ENCODE peak calls at places on chromosomes 3 and 15, in seven cellular contexts. One of them, this sample, is unnamed.

GRCh38 chr3:25885544-25885943 is 95.7 kb downstream of the OXSM start:
- DNase-seq in renal cortical epithelial cell: peak; percentile 91
- DNase-seq in erythroblast: no peak
- DNase-seq in colonic mucosa: no peak
- DNase-seq in NCI-H524 treated with DMSO at 0.1 percent for 48 hours: no peak
- DNase-seq in activated CD4-positive, alpha-beta memory T cell treated with anti-CD3 and anti-CD28 coated beads, Interleukin-2, amount 10 ng/mL, durations not matched to agents 7 days and 5 days: no peak
- DNase-seq in A673: no peak
- DNase-seq in this sample: no peak

GRCh38 chr15:47792231-47792630 is 74.9 kb downstream of the SEMA6D start:
- DNase-seq in NCI-H524 treated with DMSO at 0.1 percent for 48 hours: no peak
- DNase-seq in renal cortical epithelial cell: no peak
- DNase-seq in activated CD4-positive, alpha-beta memory T cell treated with anti-CD3 and anti-CD28 coated beads, Interleukin-2, amount 10 ng/mL, durations not matched to agents 7 days and 5 days: no peak
- DNase-seq in colonic mucosa: no peak
- DNase-seq in A673: no peak
- DNase-seq in erythroblast: no peak
- DNase-seq in this sample: no peak

GRCh38 chr3:55501905-55502304 is 14.8 kb upstream of the WNT5A start:
- DNase-seq in A673: no peak
- DNase-seq in activated CD4-positive, alpha-beta memory T cell treated with anti-CD3 and anti-CD28 coated beads, Interleukin-2, amount 10 ng/mL, durations not matched to agents 7 days and 5 days: no peak
- DNase-seq in renal cortical epithelial cell: no peak
- DNase-seq in erythroblast: no peak
- DNase-seq in colonic mucosa: no peak
- DNase-seq in NCI-H524 treated with DMSO at 0.1 percent for 48 hours: no peak
- DNase-seq in this sample: no peak

GRCh38 chr3:129031476-129032215 is 28.9 kb upstream of the GP9 start:
- DNase-seq in activated CD4-positive, alpha-beta memory T cell treated with anti-CD3 and anti-CD28 coated beads, Interleukin-2, amount 10 ng/mL, durations not matched to agents 7 days and 5 days: no peak
- DNase-seq in colonic mucosa: no peak
- DNase-seq in renal cortical epithelial cell: no peak
- DNase-seq in A673: no peak
- DNase-seq in NCI-H524 treated with DMSO at 0.1 percent for 48 hours: no peak
- DNase-seq in erythroblast: no peak
- DNase-seq in this sample: no peak

GRCh38 chr15:52144656-52145055 is 32.1 kb upstream of the BCL2L10 start:
- DNase-seq in colonic mucosa: no peak
- DNase-seq in NCI-H524 treated with DMSO at 0.1 percent for 48 hours: no peak
- DNase-seq in A673: peak; percentile 29
- DNase-seq in renal cortical epithelial cell: peak; percentile 27
- DNase-seq in erythroblast: no peak
- DNase-seq in activated CD4-positive, alpha-beta memory T cell treated with anti-CD3 and anti-CD28 coated beads, Interleukin-2, amount 10 ng/mL, durations not matched to agents 7 days and 5 days: no peak
- DNase-seq in this sample: no peak

GRCh38 chr3:157865449-157865862 is 240.8 kb downstream of the SHOX2 start:
- DNase-seq in A673: peak; percentile 59
- DNase-seq in erythroblast: peak; percentile 61
- DNase-seq in renal cortical epithelial cell: no peak
- DNase-seq in colonic mucosa: peak; percentile 44
- DNase-seq in activated CD4-positive, alpha-beta memory T cell treated with anti-CD3 and anti-CD28 coated beads, Interleukin-2, amount 10 ng/mL, durations not matched to agents 7 days and 5 days: peak; percentile 50
- DNase-seq in NCI-H524 treated with DMSO at 0.1 percent for 48 hours: no peak
- DNase-seq in this sample: peak; percentile 66

GRCh38 chr3:16512435-16513140 is 911 bp downstream of the RFTN1 start:
- DNase-seq in renal cortical epithelial cell: no peak
- DNase-seq in erythroblast: peak; percentile 27
- DNase-seq in A673: no peak
- DNase-seq in NCI-H524 treated with DMSO at 0.1 percent for 48 hours: no peak
- DNase-seq in activated CD4-positive, alpha-beta memory T cell treated with anti-CD3 and anti-CD28 coated beads, Interleukin-2, amount 10 ng/mL, durations not matched to agents 7 days and 5 days: peak; percentile 64
- DNase-seq in colonic mucosa: peak; percentile 36
- DNase-seq in this sample: peak; percentile 75

GRCh38 chr3:170751083-170751893 is 118.7 kb downstream of the RPL22L1 start:
- DNase-seq in colonic mucosa: peak; percentile 40
- DNase-seq in A673: peak; percentile 91
- DNase-seq in renal cortical epithelial cell: peak; percentile 96
- DNase-seq in activated CD4-positive, alpha-beta memory T cell treated with anti-CD3 and anti-CD28 coated beads, Interleukin-2, amount 10 ng/mL, durations not matched to agents 7 days and 5 days: no peak
- DNase-seq in NCI-H524 treated with DMSO at 0.1 percent for 48 hours: no peak
- DNase-seq in erythroblast: peak; percentile 15
- DNase-seq in this sample: no peak

GRCh38 chr3:43286886-43287301 is 554 bp downstream of the SNRK start:
- DNase-seq in activated CD4-positive, alpha-beta memory T cell treated with anti-CD3 and anti-CD28 coated beads, Interleukin-2, amount 10 ng/mL, durations not matched to agents 7 days and 5 days: peak; percentile 38
- DNase-seq in NCI-H524 treated with DMSO at 0.1 percent for 48 hours: no peak
- DNase-seq in erythroblast: peak; percentile 75
- DNase-seq in renal cortical epithelial cell: peak; percentile 14
- DNase-seq in A673: peak; percentile 6
- DNase-seq in colonic mucosa: peak; percentile 32
- DNase-seq in this sample: no peak

GRCh38 chr15:67861983-67862382 is 22.1 kb upstream of the RNU6-1 start:
- DNase-seq in A673: no peak
- DNase-seq in NCI-H524 treated with DMSO at 0.1 percent for 48 hours: no peak
- DNase-seq in renal cortical epithelial cell: no peak
- DNase-seq in activated CD4-positive, alpha-beta memory T cell treated with anti-CD3 and anti-CD28 coated beads, Interleukin-2, amount 10 ng/mL, durations not matched to agents 7 days and 5 days: no peak
- DNase-seq in colonic mucosa: no peak
- DNase-seq in erythroblast: no peak
- DNase-seq in this sample: no peak

GRCh38 chr15:47355759-47356158 is 361.5 kb upstream of the SEMA6D start:
- DNase-seq in renal cortical epithelial cell: no peak
- DNase-seq in A673: no peak
- DNase-seq in erythroblast: no peak
- DNase-seq in NCI-H524 treated with DMSO at 0.1 percent for 48 hours: no peak
- DNase-seq in activated CD4-positive, alpha-beta memory T cell treated with anti-CD3 and anti-CD28 coated beads, Interleukin-2, amount 10 ng/mL, durations not matched to agents 7 days and 5 days: no peak
- DNase-seq in colonic mucosa: no peak
- DNase-seq in this sample: no peak

GRCh38 chr3:75768303-75769017 is 16.9 kb downstream of the ZNF717 start:
- DNase-seq in NCI-H524 treated with DMSO at 0.1 percent for 48 hours: no peak
- DNase-seq in erythroblast: no peak
- DNase-seq in renal cortical epithelial cell: no peak
- DNase-seq in colonic mucosa: no peak
- DNase-seq in activated CD4-positive, alpha-beta memory T cell treated with anti-CD3 and anti-CD28 coated beads, Interleukin-2, amount 10 ng/mL, durations not matched to agents 7 days and 5 days: no peak
- DNase-seq in A673: no peak
- DNase-seq in this sample: no peak

GRCh38 chr15:66647358-66647757 is 54.7 kb upstream of the SMAD6 start:
- DNase-seq in A673: peak; percentile 59
- DNase-seq in activated CD4-positive, alpha-beta memory T cell treated with anti-CD3 and anti-CD28 coated beads, Interleukin-2, amount 10 ng/mL, durations not matched to agents 7 days and 5 days: no peak
- DNase-seq in erythroblast: no peak
- DNase-seq in colonic mucosa: no peak
- DNase-seq in renal cortical epithelial cell: no peak
- DNase-seq in NCI-H524 treated with DMSO at 0.1 percent for 48 hours: no peak
- DNase-seq in this sample: no peak

GRCh38 chr15:42059661-42060476 is 34.5 kb downstream of the PLA2G4D start:
- DNase-seq in colonic mucosa: peak; percentile 78
- DNase-seq in A673: peak; percentile 72
- DNase-seq in activated CD4-positive, alpha-beta memory T cell treated with anti-CD3 and anti-CD28 coated beads, Interleukin-2, amount 10 ng/mL, durations not matched to agents 7 days and 5 days: peak; percentile 74
- DNase-seq in NCI-H524 treated with DMSO at 0.1 percent for 48 hours: peak; percentile 21
- DNase-seq in erythroblast: peak; percentile 57
- DNase-seq in renal cortical epithelial cell: peak; percentile 19
- DNase-seq in this sample: peak; percentile 87

GRCh38 chr15:53831907-53832793 is 72.7 kb upstream of the WDR72 start:
- DNase-seq in activated CD4-positive, alpha-beta memory T cell treated with anti-CD3 and anti-CD28 coated beads, Interleukin-2, amount 10 ng/mL, durations not matched to agents 7 days and 5 days: no peak
- DNase-seq in A673: no peak
- DNase-seq in NCI-H524 treated with DMSO at 0.1 percent for 48 hours: no peak
- DNase-seq in colonic mucosa: peak; percentile 49
- DNase-seq in renal cortical epithelial cell: no peak
- DNase-seq in erythroblast: no peak
- DNase-seq in this sample: no peak

GRCh38 chr3:21117397-21117796 is 633.6 kb downstream of the ZNF385D start:
- DNase-seq in colonic mucosa: no peak
- DNase-seq in erythroblast: no peak
- DNase-seq in NCI-H524 treated with DMSO at 0.1 percent for 48 hours: no peak
- DNase-seq in A673: no peak
- DNase-seq in activated CD4-positive, alpha-beta memory T cell treated with anti-CD3 and anti-CD28 coated beads, Interleukin-2, amount 10 ng/mL, durations not matched to agents 7 days and 5 days: no peak
- DNase-seq in renal cortical epithelial cell: peak; percentile 7
- DNase-seq in this sample: no peak

GRCh38 chr3:53243785-53244184 is 12.0 kb downstream of the TKT start:
- DNase-seq in renal cortical epithelial cell: no peak
- DNase-seq in activated CD4-positive, alpha-beta memory T cell treated with anti-CD3 and anti-CD28 coated beads, Interleukin-2, amount 10 ng/mL, durations not matched to agents 7 days and 5 days: no peak
- DNase-seq in colonic mucosa: no peak
- DNase-seq in erythroblast: no peak
- DNase-seq in A673: no peak
- DNase-seq in NCI-H524 treated with DMSO at 0.1 percent for 48 hours: no peak
- DNase-seq in this sample: no peak

GRCh38 chr3:134029256-134029733 is 430 bp downstream of the SLCO2A1 start:
- DNase-seq in colonic mucosa: peak; percentile 17
- DNase-seq in erythroblast: no peak
- DNase-seq in A673: no peak
- DNase-seq in activated CD4-positive, alpha-beta memory T cell treated with anti-CD3 and anti-CD28 coated beads, Interleukin-2, amount 10 ng/mL, durations not matched to agents 7 days and 5 days: no peak
- DNase-seq in renal cortical epithelial cell: no peak
- DNase-seq in NCI-H524 treated with DMSO at 0.1 percent for 48 hours: no peak
- DNase-seq in this sample: peak; percentile 56

GRCh38 chr15:67089218-67090193 is 24.1 kb downstream of the SMAD3 start:
- DNase-seq in colonic mucosa: peak; percentile 45
- DNase-seq in erythroblast: no peak
- DNase-seq in activated CD4-positive, alpha-beta memory T cell treated with anti-CD3 and anti-CD28 coated beads, Interleukin-2, amount 10 ng/mL, durations not matched to agents 7 days and 5 days: no peak
- DNase-seq in renal cortical epithelial cell: peak; percentile 89
- DNase-seq in A673: no peak
- DNase-seq in NCI-H524 treated with DMSO at 0.1 percent for 48 hours: no peak
- DNase-seq in this sample: no peak